ENCODE peak calls at places on chromosomes 1 and 21, in eight cellular contexts. M is iPS-NIHi11, D is AML-193, R is HEK293T, F is neural crest cell, T is H4, V is fibroblast of lung, N is foreskin fibroblast. B is an unnamed sample.

GRCh38 chr1:246072456-246072855 is 434.6 kb downstream of the SMYD3 start:
- DNase-seq in F (no peak), M (no peak), T (no peak), R (no peak), D (no peak), V (peak), N (no peak), B (no peak)

GRCh38 chr1:50976890-50977574 is 7.0 kb downstream of the CDKN2C start:
- DNase-seq in V (peak), M (peak), F (peak), T (peak), R (peak), N (peak), D (no peak), B (no peak)

GRCh38 chr1:117661027-117661426 is 55.2 kb downstream of the TENT5C start:
- DNase-seq in D (no peak), N (no peak), M (no peak), F (no peak), V (no peak), T (no peak), R (no peak), B (no peak)

GRCh38 chr1:160209656-160210046 is 4.5 kb downstream of the PEA15 start:
- DNase-seq in T (no peak), V (no peak), D (no peak), R (no peak), F (no peak), N (no peak), M (no peak), B (no peak)

GRCh38 chr1:7784492-7785071 is 491 bp downstream of the PER3 start:
- DNase-seq in R (no peak), V (no peak), M (no peak), D (no peak), T (no peak), N (no peak), F (no peak), B (no peak)

GRCh38 chr1:107198581-107198980 is 57.7 kb downstream of the NTNG1 start:
- DNase-seq in F (no peak), M (no peak), D (no peak), T (no peak), V (peak), R (no peak), N (no peak), B (no peak)

GRCh38 chr21:45747233-45747766 is 103.8 kb downstream of the PCBP3 start:
- DNase-seq in D (no peak), R (no peak), F (no peak), N (no peak), V (no peak), M (no peak), T (no peak), B (no peak)

GRCh38 chr1:217032715-217033367 is 309.6 kb upstream of the ESRRG start:
- DNase-seq in F (no peak), T (no peak), N (no peak), R (no peak), M (no peak), D (no peak), V (no peak), B (no peak)

B was measured in activated T-helper 9 cell treated with anti-CD3 and anti-CD28 coated beads, Interleukin-2, amount 50 U/mL, for 16 hours.